ENCODE peak calls at places on chromosomes 13 and 19, in ten cellular contexts. L is hepatocyte; F is Jurkat, Clone E6-1; J is left colon; C is stomach; X is bronchial epithelial cell; U is mucosa of descending colon; T is NCI-H187 treated with DMSO at 0.1 percent for 48 hours; W is aorta; Z is stimulated activated CD8-positive, alpha-beta memory T cell treated with anti-CD3 and anti-CD28 coated beads, Interleukin-7, amount 100 ng/mL, for 4 hours. P is an unnamed sample.

GRCh38 chr19:6925801-6926751 is 38.7 kb downstream of the ADGRE1 start:
- DNase-seq in L (no peak), F (no peak), J (no peak), C (no peak), X (no peak), U (no peak), T (no peak), W (no peak), Z (no peak), P (no peak)

GRCh38 chr13:107069107-107069776 is 501.3 kb upstream of the ARGLU1 start:
- DNase-seq in L (peak; percentile 23), F (no peak), J (no peak), C (no peak), X (no peak), U (no peak), T (no peak), W (no peak), Z (no peak), P (no peak)

GRCh38 chr19:15911599-15912237 is 13.8 kb upstream of the CYP4F2 start:
- DNase-seq in L (no peak), F (no peak), J (no peak), C (peak; percentile 17), X (no peak), U (no peak), T (no peak), W (no peak), Z (no peak), P (no peak)

GRCh38 chr19:3210347-3211017 is 14.0 kb upstream of the CELF5 start:
- DNase-seq in L (peak; percentile 52), F (no peak), J (no peak), C (peak; percentile 67), X (peak; percentile 32), U (no peak), T (no peak), W (no peak), Z (peak; percentile 42), P (peak; percentile 83)

GRCh38 chr19:43779147-43779819 is 1.5 kb downstream of the KCNN4 start:
- DNase-seq in L (peak; percentile 3), F (no peak), J (peak; percentile 79), C (peak; percentile 68), X (no peak), U (peak; percentile 88), T (no peak), W (no peak), Z (no peak), P (no peak)

GRCh38 chr13:49540552-49540951 is 44.8 kb downstream of the PHF11 start:
- DNase-seq in L (no peak), F (no peak), J (no peak), C (no peak), X (no peak), U (no peak), T (no peak), W (no peak), Z (no peak), P (no peak)

GRCh38 chr13:83121904-83122303 is 760.4 kb downstream of the SLITRK1 start:
- DNase-seq in L (no peak), F (no peak), J (no peak), C (no peak), X (no peak), U (no peak), T (no peak), W (no peak), Z (no peak), P (no peak)

GRCh38 chr13:33917135-33917534 is 99.2 kb downstream of the RFC3 start:
- DNase-seq in L (no peak), F (no peak), J (no peak), C (no peak), X (no peak), U (no peak), T (no peak), W (no peak), Z (no peak), P (no peak)

GRCh38 chr13:104510422-104510821 is 1444.2 kb upstream of the SLC10A2 start:
- DNase-seq in L (no peak), F (no peak), J (no peak), C (no peak), X (no peak), U (no peak), T (no peak), W (no peak), Z (no peak), P (no peak)

GRCh38 chr19:15463865-15464371 is 426 bp downstream of the RASAL3 start:
- DNase-seq in L (no peak), F (peak; percentile 88), J (no peak), C (peak; percentile 51), X (no peak), U (peak; percentile 85), T (no peak), W (peak; percentile 66), Z (peak; percentile 69), P (peak; percentile 78)

GRCh38 chr13:30158774-30159445 is 148.4 kb downstream of the KATNAL1 start:
- DNase-seq in L (no peak), F (no peak), J (no peak), C (peak; percentile 53), X (no peak), U (no peak), T (no peak), W (no peak), Z (no peak), P (no peak)

GRCh38 chr13:97797553-97797952 is 155.9 kb upstream of the IPO5 start:
- DNase-seq in L (no peak), F (no peak), J (no peak), C (no peak), X (no peak), U (no peak), T (no peak), W (no peak), Z (no peak), P (no peak)

GRCh38 chr13:21347753-21348318 is 111.3 kb downstream of the ZDHHC20 start:
- DNase-seq in L (no peak), F (no peak), J (no peak), C (no peak), X (no peak), U (no peak), T (no peak), W (no peak), Z (no peak), P (no peak)

GRCh38 chr19:58361900-58362271 is 665 bp downstream of the ZNF497 start:
- DNase-seq in L (peak; percentile 68), F (no peak), J (peak; percentile 54), C (peak; percentile 38), X (no peak), U (peak; percentile 76), T (no peak), W (peak; percentile 75), Z (peak; percentile 52), P (peak; percentile 78)

GRCh38 chr19:28577199-28577598 is 635.8 kb downstream of the UQCRFS1 start:
- DNase-seq in L (no peak), F (peak; percentile 74), J (no peak), C (no peak), X (no peak), U (no peak), T (no peak), W (no peak), Z (no peak), P (no peak)

GRCh38 chr19:5048727-5049553 is 80.0 kb downstream of the KDM4B start:
- DNase-seq in L (peak; percentile 71), F (no peak), J (peak; percentile 75), C (no peak), X (no peak), U (no peak), T (no peak), W (peak; percentile 87), Z (no peak), P (no peak)

GRCh38 chr13:24081388-24081787 is 79.1 kb upstream of the SPATA13 start:
- DNase-seq in L (no peak), F (no peak), J (no peak), C (no peak), X (no peak), U (no peak), T (no peak), W (no peak), Z (no peak), P (no peak)

GRCh38 chr19:28898279-28898678 is 314.7 kb downstream of the UQCRFS1 start:
- DNase-seq in L (no peak), F (no peak), J (no peak), C (no peak), X (no peak), U (no peak), T (no peak), W (no peak), Z (no peak), P (no peak)

GRCh38 chr13:28889317-28889716 is 69.2 kb downstream of the MTUS2 start:
- DNase-seq in L (no peak), F (no peak), J (no peak), C (no peak), X (no peak), U (no peak), T (no peak), W (no peak), Z (no peak), P (no peak)